ENCODE peak calls at places on chromosome 12, in four cellular contexts. M, P, O and D are unnamed samples.

GRCh38 chr12:19892186-19892585 is 452.9 kb downstream of the AEBP2 start:
- DNase-seq in M (peak), P (no peak), O (peak), D (no peak)

GRCh38 chr12:108582509-108582908 is 15.4 kb downstream of the TMEM119 start:
- DNase-seq in M (no peak), P (no peak), O (no peak), D (no peak)

GRCh38 chr12:111842556-111843396 is 748 bp downstream of the MAPKAPK5 start:
- DNase-seq in M (no peak), P (no peak), O (peak), D (no peak)

GRCh38 chr12:131608740-131609665 is 101.9 kb upstream of the SFSWAP start:
- DNase-seq in M (peak), P (peak), O (no peak), D (peak)

GRCh38 chr12:129381717-129382116 is 522.1 kb downstream of the TMEM132D start:
- DNase-seq in M (no peak), P (no peak), O (no peak), D (no peak)

GRCh38 chr12:55060470-55060869 is 40.7 kb downstream of the NEUROD4 start:
- DNase-seq in M (no peak), P (peak), O (no peak), D (no peak)

GRCh38 chr12:43338848-43339526 is 213.0 kb downstream of the ADAMTS20 start:
- DNase-seq in M (peak), P (no peak), O (peak), D (peak)

GRCh38 chr12:12007001-12007712 is 63.6 kb upstream of the BCL2L14 start:
- DNase-seq in M (peak), P (no peak), O (peak), D (no peak)

GRCh38 chr12:92036061-92036620 is 109.5 kb downstream of the BTG1 start:
- DNase-seq in M (no peak), P (no peak), O (no peak), D (no peak)

GRCh38 chr12:130714091-130714590 is 2.0 kb downstream of the RIMBP2 start:
- DNase-seq in M (no peak), P (peak), O (no peak), D (no peak)

GRCh38 chr12:110122929-110123328 is 1.2 kb upstream of the IFT81 start:
- DNase-seq in M (no peak), P (no peak), O (no peak), D (no peak)

GRCh38 chr12:88185988-88186387 is 43.9 kb downstream of the TMTC3 start:
- DNase-seq in M (peak), P (no peak), O (peak), D (no peak)

GRCh38 chr12:43653917-43654316 is 101.9 kb upstream of the ADAMTS20 start:
- DNase-seq in M (no peak), P (no peak), O (no peak), D (no peak)

GRCh38 chr12:20398720-20399119 is 30.4 kb downstream of the PDE3A start:
- DNase-seq in M (no peak), P (no peak), O (no peak), D (no peak)

GRCh38 chr12:64746663-64747062 is 12.5 kb downstream of the GNS start:
- DNase-seq in M (peak), P (no peak), O (peak), D (no peak)

GRCh38 chr12:51415931-51416330 is 8.7 kb upstream of the SLC4A8 start:
- DNase-seq in M (no peak), P (no peak), O (no peak), D (no peak)

GRCh38 chr12:72264548-72265175 is 7.5 kb upstream of the TRHDE start:
- DNase-seq in M (peak), P (no peak), O (peak), D (no peak)

GRCh38 chr12:123150804-123151678 is at the start of gene PITPNM2:
- DNase-seq in M (peak), P (no peak), O (peak), D (peak)

GRCh38 chr12:114636723-114637480 is 47.1 kb downstream of the TBX3 start:
- DNase-seq in M (peak), P (peak), O (peak), D (no peak)

GRCh38 chr12:19710811-19711793 is 271.8 kb downstream of the AEBP2 start:
- DNase-seq in M (no peak), P (no peak), O (peak), D (no peak)

GRCh38 chr12:41011939-41012338 is 176.2 kb upstream of the PDZRN4 start:
- DNase-seq in M (no peak), P (no peak), O (no peak), D (no peak)

GRCh38 chr12:120686151-120686689 is 729 bp upstream of the MLEC start:
- DNase-seq in M (peak), P (peak), O (peak), D (peak)

DNA sequence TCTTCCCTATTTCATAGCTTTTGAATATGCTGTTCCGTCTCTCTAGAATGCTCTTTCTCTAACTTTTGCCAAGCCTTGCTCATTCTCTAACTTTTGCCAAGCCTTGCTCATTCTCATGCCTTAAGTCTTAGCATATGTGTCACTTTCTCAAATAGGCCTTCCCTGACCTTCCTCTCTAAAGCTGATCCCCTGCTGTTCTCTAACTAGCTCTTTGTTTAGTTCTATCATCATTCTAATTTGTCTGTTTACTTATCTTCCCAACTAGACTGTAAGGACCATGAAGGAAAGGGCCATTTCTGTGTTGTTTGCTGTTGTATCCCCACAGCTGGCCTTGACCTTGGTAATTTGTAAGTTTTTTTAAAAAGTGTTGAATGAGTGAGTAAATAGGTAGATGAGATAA is 71.1 kb downstream of the ZNF641 start:
- DNase-seq in M (no peak), P (no peak), O (no peak), D (no peak)
- H3K14ac ChIP-seq in M (no peak), P (no peak), O (no peak), D (no peak)

GRCh38 chr12:49109631-49110172 is 945 bp downstream of the LMBR1L start:
- DNase-seq in M (no peak), P (no peak), O (peak), D (no peak)
- H3K18ac ChIP-seq in M (peak), P (no peak), O (no peak), D (no peak)

GRCh38 chr12:116381240-116381743 is 103.8 kb upstream of the MED13L start:
- DNase-seq in M (no peak), P (no peak), O (no peak), D (no peak)
- H3K14ac ChIP-seq in M (peak), P (peak), O (peak), D (no peak)

GRCh38 chr12:47979686-47980085 is 16.3 kb downstream of the TMEM106C start:
- DNase-seq in M (no peak), P (no peak), O (no peak), D (no peak)
- H3K18ac ChIP-seq in M (no peak), P (no peak), O (no peak), D (no peak)

GRCh38 chr12:73863541-73863940 is 674.1 kb upstream of the ATXN7L3B start:
- DNase-seq in M (no peak), P (no peak), O (peak), D (no peak)
- H3K14ac ChIP-seq in M (no peak), P (no peak), O (no peak), D (no peak)

DNA sequence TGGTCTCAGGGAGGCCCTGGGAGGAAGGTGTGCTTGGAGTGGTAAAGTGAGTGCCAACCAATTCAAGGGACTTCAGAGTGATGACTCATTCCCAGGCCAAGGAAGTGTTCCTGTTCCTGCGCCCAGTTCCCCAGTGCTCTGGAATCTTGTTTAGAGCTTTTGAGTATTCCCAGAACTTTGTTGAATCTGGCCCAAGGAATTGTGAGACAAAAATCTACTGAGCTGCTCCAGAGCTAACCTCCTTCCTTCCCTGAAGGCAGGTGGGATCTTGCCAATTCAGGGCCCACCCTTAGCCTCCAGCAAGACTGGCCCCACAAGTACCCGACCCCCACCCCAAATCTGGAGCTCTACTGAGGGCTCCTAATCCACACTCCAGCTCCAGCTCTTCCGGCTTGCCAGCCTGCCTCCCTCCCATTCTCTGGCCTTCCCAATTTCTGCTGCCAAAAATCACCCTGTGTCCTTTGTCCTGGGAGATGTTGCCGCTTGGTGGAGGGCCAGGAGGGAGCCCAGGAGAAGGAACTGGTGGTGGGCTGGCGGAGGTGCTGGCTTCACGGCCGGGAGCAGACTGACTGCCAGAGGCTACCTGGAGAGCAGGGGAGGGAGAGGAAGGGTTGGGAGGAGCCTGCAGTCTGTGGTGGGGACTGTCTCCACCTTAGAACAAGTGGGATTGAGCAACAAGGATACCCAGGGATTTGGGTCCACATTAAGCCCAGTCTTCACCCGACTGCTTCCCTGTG is 2.0 kb upstream of the ATN1 start:
- DNase-seq in M (peak), P (peak), O (peak), D (peak)
- H3K18ac ChIP-seq in M (peak), P (peak), O (peak), D (peak)

GRCh38 chr12:53004582-53004981 is 1.7 kb upstream of the EIF4B start:
- DNase-seq in M (peak), P (peak), O (peak), D (no peak)
- H3K14ac ChIP-seq in M (peak), P (no peak), O (no peak), D (no peak)

DNA sequence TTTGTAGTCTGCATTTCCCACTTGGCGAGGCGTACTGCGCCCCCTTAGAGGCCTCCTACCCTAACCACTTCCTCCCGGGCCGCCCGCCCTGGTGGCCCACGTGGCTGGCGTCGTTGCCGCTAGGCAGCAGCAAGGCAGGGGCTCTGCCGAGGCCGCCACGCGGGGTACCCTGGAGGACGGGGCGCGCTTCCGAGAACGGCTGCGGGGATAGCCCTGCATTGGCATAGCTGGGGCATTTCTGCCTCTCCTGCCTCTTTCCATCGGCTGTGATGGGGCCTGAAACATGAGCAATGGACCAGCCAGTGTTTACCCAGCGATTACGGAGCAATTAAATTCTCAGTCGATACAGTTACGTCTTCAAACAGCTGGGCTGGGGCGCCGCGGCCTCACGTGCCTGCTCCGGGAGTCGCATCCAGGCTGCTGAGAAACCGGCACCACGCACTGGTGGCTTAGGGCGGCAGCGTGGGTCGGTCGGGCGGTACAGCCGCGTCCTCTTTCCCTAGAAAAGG is 38.1 kb downstream of the IQSEC3 start:
- DNase-seq in M (no peak), P (peak), O (no peak), D (no peak)
- H3K18ac ChIP-seq in M (no peak), P (no peak), O (no peak), D (peak)